ENCODE peak calls at places on chromosomes 6 and 20, in eight cellular contexts. One of them, this sample, is unnamed.
A peak's percentile ranks its signal among the peaks of the same experiment; 100 is the strongest.

GRCh38 chr6:148422085-148422484 is 79.4 kb downstream of the SASH1 start:
- DNase-seq in heart right ventricle: no peak
- DNase-seq in CD8-positive, alpha-beta T cell: no peak
- DNase-seq in pancreas: no peak
- DNase-seq in GM23338: no peak
- DNase-seq in aorta: no peak
- DNase-seq in GM23248: no peak
- DNase-seq in transverse colon: no peak
- DNase-seq in this sample: no peak

GRCh38 chr20:7773511-7773910 is 166.7 kb downstream of the HAO1 start:
- DNase-seq in heart right ventricle: no peak
- DNase-seq in CD8-positive, alpha-beta T cell: no peak
- DNase-seq in pancreas: no peak
- DNase-seq in GM23338: no peak
- DNase-seq in aorta: no peak
- DNase-seq in GM23248: no peak
- DNase-seq in transverse colon: no peak
- DNase-seq in this sample: no peak

GRCh38 chr6:170289971-170290305 is 940 bp downstream of the DLL1 start:
- DNase-seq in heart right ventricle: peak; percentile 56
- DNase-seq in CD8-positive, alpha-beta T cell: no peak
- DNase-seq in pancreas: no peak
- DNase-seq in GM23338: no peak
- DNase-seq in aorta: peak; percentile 77
- DNase-seq in GM23248: no peak
- DNase-seq in transverse colon: no peak
- DNase-seq in this sample: peak; percentile 27

GRCh38 chr6:104604643-104605042 is 255.1 kb downstream of the HACE1 start:
- DNase-seq in heart right ventricle: no peak
- DNase-seq in CD8-positive, alpha-beta T cell: no peak
- DNase-seq in pancreas: no peak
- DNase-seq in GM23338: no peak
- DNase-seq in aorta: no peak
- DNase-seq in GM23248: no peak
- DNase-seq in transverse colon: no peak
- DNase-seq in this sample: no peak

GRCh38 chr20:44969320-44969879 is 3.1 kb downstream of the STK4 start:
- DNase-seq in heart right ventricle: no peak
- DNase-seq in CD8-positive, alpha-beta T cell: peak; percentile 29
- DNase-seq in pancreas: no peak
- DNase-seq in GM23338: no peak
- DNase-seq in aorta: no peak
- DNase-seq in GM23248: no peak
- DNase-seq in transverse colon: no peak
- DNase-seq in this sample: no peak

GRCh38 chr6:3943373-3943772 is 94.2 kb downstream of the FAM50B start:
- DNase-seq in heart right ventricle: peak; percentile 49
- DNase-seq in CD8-positive, alpha-beta T cell: no peak
- DNase-seq in pancreas: no peak
- DNase-seq in GM23338: no peak
- DNase-seq in aorta: no peak
- DNase-seq in GM23248: no peak
- DNase-seq in transverse colon: no peak
- DNase-seq in this sample: no peak

GRCh38 chr20:51525241-51526104 is 17.0 kb downstream of the NFATC2 start:
- DNase-seq in heart right ventricle: no peak
- DNase-seq in CD8-positive, alpha-beta T cell: peak; percentile 35
- DNase-seq in pancreas: no peak
- DNase-seq in GM23338: no peak
- DNase-seq in aorta: no peak
- DNase-seq in GM23248: no peak
- DNase-seq in transverse colon: peak; percentile 26
- DNase-seq in this sample: peak; percentile 30

GRCh38 chr20:4406627-4407026 is 315.1 kb upstream of the PRND start:
- DNase-seq in heart right ventricle: no peak
- DNase-seq in CD8-positive, alpha-beta T cell: no peak
- DNase-seq in pancreas: no peak
- DNase-seq in GM23338: no peak
- DNase-seq in aorta: no peak
- DNase-seq in GM23248: peak; percentile 96
- DNase-seq in transverse colon: no peak
- DNase-seq in this sample: no peak

GRCh38 chr20:12673352-12673751 is 335.4 kb upstream of the SPTLC3 start:
- DNase-seq in heart right ventricle: no peak
- DNase-seq in CD8-positive, alpha-beta T cell: no peak
- DNase-seq in pancreas: no peak
- DNase-seq in GM23338: no peak
- DNase-seq in aorta: no peak
- DNase-seq in GM23248: no peak
- DNase-seq in transverse colon: no peak
- DNase-seq in this sample: no peak

GRCh38 chr20:34312024-34312460 is 8.9 kb upstream of the AHCY start:
- DNase-seq in heart right ventricle: no peak
- DNase-seq in CD8-positive, alpha-beta T cell: no peak
- DNase-seq in pancreas: no peak
- DNase-seq in GM23338: peak; percentile 32
- DNase-seq in aorta: no peak
- DNase-seq in GM23248: peak; percentile 50
- DNase-seq in transverse colon: no peak
- DNase-seq in this sample: peak; percentile 46
- H3K4me3 ChIP-seq in heart right ventricle: no peak overlapping the region
- H3K4me3 ChIP-seq in CD8-positive, alpha-beta T cell: no peak overlapping the region
- H3K4me3 ChIP-seq in pancreas: peak overlapping the region; percentile 33
- H3K4me3 ChIP-seq in GM23338: peak overlapping the region; percentile 76
- H3K4me3 ChIP-seq in aorta: no peak overlapping the region
- H3K4me3 ChIP-seq in GM23248: peak overlapping the region; percentile 56
- H3K4me3 ChIP-seq in transverse colon: peak overlapping the region; percentile 18
- H3K4me3 ChIP-seq in this sample: peak overlapping the region; percentile 26

GRCh38 chr6:108673153-108673552 is 112.4 kb downstream of the FOXO3 start:
- DNase-seq in heart right ventricle: no peak
- DNase-seq in CD8-positive, alpha-beta T cell: no peak
- DNase-seq in pancreas: no peak
- DNase-seq in GM23338: no peak
- DNase-seq in aorta: no peak
- DNase-seq in GM23248: no peak
- DNase-seq in transverse colon: peak; percentile 67
- DNase-seq in this sample: no peak

GRCh38 chr6:108671175-108671574 is 110.5 kb downstream of the FOXO3 start:
- DNase-seq in heart right ventricle: no peak
- DNase-seq in CD8-positive, alpha-beta T cell: no peak
- DNase-seq in pancreas: no peak
- DNase-seq in GM23338: no peak
- DNase-seq in aorta: no peak
- DNase-seq in GM23248: no peak
- DNase-seq in transverse colon: no peak
- DNase-seq in this sample: no peak

GRCh38 chr6:108675226-108676160 is 114.8 kb downstream of the FOXO3 start:
- DNase-seq in heart right ventricle: no peak
- DNase-seq in CD8-positive, alpha-beta T cell: no peak
- DNase-seq in pancreas: no peak
- DNase-seq in GM23338: no peak
- DNase-seq in aorta: no peak
- DNase-seq in GM23248: no peak
- DNase-seq in transverse colon: no peak
- DNase-seq in this sample: peak; percentile 47

GRCh38 chr6:108671790-108672189 is 111.1 kb downstream of the FOXO3 start:
- DNase-seq in heart right ventricle: no peak
- DNase-seq in CD8-positive, alpha-beta T cell: no peak
- DNase-seq in pancreas: no peak
- DNase-seq in GM23338: peak; percentile 70
- DNase-seq in aorta: no peak
- DNase-seq in GM23248: no peak
- DNase-seq in transverse colon: no peak
- DNase-seq in this sample: no peak

GRCh38 chr6:108673602-108674001 is 112.9 kb downstream of the FOXO3 start:
- DNase-seq in heart right ventricle: no peak
- DNase-seq in CD8-positive, alpha-beta T cell: no peak
- DNase-seq in pancreas: no peak
- DNase-seq in GM23338: no peak
- DNase-seq in aorta: no peak
- DNase-seq in GM23248: peak; percentile 46
- DNase-seq in transverse colon: peak; percentile 73
- DNase-seq in this sample: peak; percentile 85
- H3K4me1 ChIP-seq in heart right ventricle: peaks cover 74% of the 10 kb centered on the region
- H3K4me1 ChIP-seq in CD8-positive, alpha-beta T cell: peaks cover 3% of the 10 kb centered on the region
- H3K4me1 ChIP-seq in pancreas: peaks cover 52% of the 10 kb centered on the region
- H3K4me1 ChIP-seq in GM23338: peaks cover 27% of the 10 kb centered on the region
- H3K4me1 ChIP-seq in aorta: peaks cover 24% of the 10 kb centered on the region
- H3K4me1 ChIP-seq in GM23248: peaks cover 3% of the 10 kb centered on the region
- H3K4me1 ChIP-seq in transverse colon: peaks cover 62% of the 10 kb centered on the region
- H3K4me1 ChIP-seq in this sample: peaks cover 22% of the 10 kb centered on the region

DNA sequence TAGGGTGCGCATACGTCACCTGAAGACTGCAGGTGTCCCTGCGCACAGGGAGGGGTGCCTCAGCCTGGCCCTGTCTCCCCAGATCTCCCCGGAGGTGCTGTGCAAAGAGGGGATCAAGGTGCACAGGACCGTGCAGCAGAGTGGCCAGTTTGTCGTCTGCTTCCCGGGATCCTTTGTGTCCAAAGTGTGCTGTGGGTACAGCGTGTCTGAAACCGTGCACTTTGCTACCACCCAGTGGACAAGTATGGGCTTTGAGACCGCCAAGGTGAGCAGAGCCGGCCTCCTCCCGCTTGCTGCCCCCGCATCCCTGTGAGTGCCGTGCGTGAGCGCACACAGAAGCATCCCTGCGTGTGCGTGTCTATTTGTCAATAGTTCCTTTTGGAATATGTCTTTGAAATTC is 150.7 kb downstream of the DTNBP1 start:
- DNase-seq in heart right ventricle: no peak
- DNase-seq in CD8-positive, alpha-beta T cell: no peak
- DNase-seq in pancreas: no peak
- DNase-seq in GM23338: no peak
- DNase-seq in aorta: peak; percentile 65
- DNase-seq in GM23248: peak; percentile 30
- DNase-seq in transverse colon: no peak
- DNase-seq in this sample: no peak
- H3K36me3 ChIP-seq in heart right ventricle: no peaks in the 10 kb centered on the region
- H3K36me3 ChIP-seq in CD8-positive, alpha-beta T cell: peaks cover 55% of the 10 kb centered on the region
- H3K36me3 ChIP-seq in pancreas: peaks cover 26% of the 10 kb centered on the region
- H3K36me3 ChIP-seq in GM23338: peaks cover 65% of the 10 kb centered on the region
- H3K36me3 ChIP-seq in aorta: no peaks in the 10 kb centered on the region
- H3K36me3 ChIP-seq in GM23248: peaks cover 8% of the 10 kb centered on the region
- H3K36me3 ChIP-seq in transverse colon: no peaks in the 10 kb centered on the region
- H3K36me3 ChIP-seq in this sample: no peaks in the 10 kb centered on the region

DNA sequence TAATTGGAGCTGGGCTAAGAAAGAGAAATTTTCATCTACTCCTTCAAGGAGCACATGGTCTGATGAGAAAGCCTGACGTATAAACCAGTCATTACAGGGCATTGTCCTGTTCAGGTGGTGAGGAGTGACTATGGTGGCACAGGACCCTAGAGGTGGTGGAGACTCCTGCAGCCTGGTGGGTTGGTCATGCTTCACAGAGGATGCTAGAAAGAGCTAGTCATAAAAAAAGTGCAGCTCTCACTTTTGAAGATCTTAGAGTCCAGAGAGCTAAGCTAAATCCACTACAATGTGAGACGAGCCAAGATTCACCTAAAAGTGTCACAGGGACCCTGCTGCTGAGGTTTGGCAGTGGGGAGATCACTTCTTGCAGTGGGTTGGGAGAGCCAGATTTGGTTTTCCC is 9.8 kb upstream of the ZNF831 start:
- DNase-seq in heart right ventricle: no peak
- DNase-seq in CD8-positive, alpha-beta T cell: no peak
- DNase-seq in pancreas: no peak
- DNase-seq in GM23338: no peak
- DNase-seq in aorta: no peak
- DNase-seq in GM23248: no peak
- DNase-seq in transverse colon: no peak
- DNase-seq in this sample: no peak
- H3K4me3 ChIP-seq in heart right ventricle: no peak overlapping the region
- H3K4me3 ChIP-seq in CD8-positive, alpha-beta T cell: no peak overlapping the region
- H3K4me3 ChIP-seq in pancreas: no peak overlapping the region
- H3K4me3 ChIP-seq in GM23338: no peak overlapping the region
- H3K4me3 ChIP-seq in aorta: no peak overlapping the region
- H3K4me3 ChIP-seq in GM23248: no peak overlapping the region
- H3K4me3 ChIP-seq in transverse colon: no peak overlapping the region
- H3K4me3 ChIP-seq in this sample: no peak overlapping the region

GRCh38 chr6:138107752-138108592 is 753 bp upstream of the PERP start:
- DNase-seq in heart right ventricle: peak; percentile 14
- DNase-seq in CD8-positive, alpha-beta T cell: peak; percentile 17
- DNase-seq in pancreas: peak; percentile 49
- DNase-seq in GM23338: peak; percentile 59
- DNase-seq in aorta: no peak
- DNase-seq in GM23248: no peak
- DNase-seq in transverse colon: peak; percentile 86
- DNase-seq in this sample: peak; percentile 92

GRCh38 chr6:138105880-138106664 is 1.1 kb downstream of the PERP start:
- DNase-seq in heart right ventricle: no peak
- DNase-seq in CD8-positive, alpha-beta T cell: no peak
- DNase-seq in pancreas: no peak
- DNase-seq in GM23338: peak; percentile 75
- DNase-seq in aorta: no peak
- DNase-seq in GM23248: peak; percentile 28
- DNase-seq in transverse colon: peak; percentile 14
- DNase-seq in this sample: peak; percentile 40

GRCh38 chr6:138107078-138107751 is at the start of gene PERP:
- DNase-seq in heart right ventricle: peak; percentile 73
- DNase-seq in CD8-positive, alpha-beta T cell: peak; percentile 78
- DNase-seq in pancreas: peak; percentile 75
- DNase-seq in GM23338: peak; percentile 66
- DNase-seq in aorta: peak; percentile 91
- DNase-seq in GM23248: peak; percentile 89
- DNase-seq in transverse colon: peak; percentile 90
- DNase-seq in this sample: peak; percentile 88

GRCh38 chr6:138105446-138105845 is 1.8 kb downstream of the PERP start:
- DNase-seq in heart right ventricle: no peak
- DNase-seq in CD8-positive, alpha-beta T cell: no peak
- DNase-seq in pancreas: no peak
- DNase-seq in GM23338: peak; percentile 11
- DNase-seq in aorta: no peak
- DNase-seq in GM23248: no peak
- DNase-seq in transverse colon: peak; percentile 43
- DNase-seq in this sample: peak; percentile 42

GRCh38 chr6:138106665-138107077 is 548 bp downstream of the PERP start:
- DNase-seq in heart right ventricle: no peak
- DNase-seq in CD8-positive, alpha-beta T cell: no peak
- DNase-seq in pancreas: no peak
- DNase-seq in GM23338: no peak
- DNase-seq in aorta: no peak
- DNase-seq in GM23248: no peak
- DNase-seq in transverse colon: no peak
- DNase-seq in this sample: no peak
- H3K4me1 ChIP-seq in heart right ventricle: no peaks in the 10 kb centered on the region
- H3K4me1 ChIP-seq in CD8-positive, alpha-beta T cell: peaks cover 9% of the 10 kb centered on the region
- H3K4me1 ChIP-seq in pancreas: peaks cover 8% of the 10 kb centered on the region
- H3K4me1 ChIP-seq in GM23338: peaks cover 16% of the 10 kb centered on the region
- H3K4me1 ChIP-seq in aorta: no peaks in the 10 kb centered on the region
- H3K4me1 ChIP-seq in GM23248: peaks cover 15% of the 10 kb centered on the region
- H3K4me1 ChIP-seq in transverse colon: peaks cover 10% of the 10 kb centered on the region
- H3K4me1 ChIP-seq in this sample: peaks cover 9% of the 10 kb centered on the region